ENCODE peak calls at places on chromosome 20, in eight cellular contexts. T, K, C, Q, W, N, S and X are unnamed samples.
A peak's percentile ranks its signal among the peaks of the same experiment; 100 is the strongest.

GRCh38 chr20:38825901-38826625 is 20.6 kb downstream of the PPP1R16B start:
- DNase-seq in T (no peak), K (peak; percentile 21), C (peak; percentile 4), Q (peak; percentile 67), W (peak; percentile 12), N (peak; percentile 68), S (no peak), X (no peak)

GRCh38 chr20:58102252-58102651 is 126.2 kb downstream of the ANKRD60 start:
- DNase-seq in T (no peak), K (no peak), C (no peak), Q (no peak), W (no peak), N (no peak), S (no peak), X (no peak)

GRCh38 chr20:64037498-64038213 is 1.7 kb downstream of the C20orf204 start:
- DNase-seq in T (no peak), K (no peak), C (no peak), Q (no peak), W (no peak), N (peak; percentile 81), S (no peak), X (no peak)

GRCh38 chr20:61361501-61361900 is 109.4 kb downstream of the CDH4 start:
- DNase-seq in T (no peak), K (no peak), C (no peak), Q (no peak), W (no peak), N (no peak), S (no peak), X (no peak)

GRCh38 chr20:47118201-47118600 is 223.6 kb downstream of the EYA2 start:
- DNase-seq in T (no peak), K (peak; percentile 41), C (no peak), Q (peak; percentile 55), W (no peak), N (no peak), S (no peak), X (no peak)

GRCh38 chr20:41118632-41119031 is 18.7 kb upstream of the PLCG1 start:
- DNase-seq in T (no peak), K (no peak), C (no peak), Q (peak; percentile 41), W (no peak), N (no peak), S (no peak), X (no peak)

GRCh38 chr20:51910202-51911050 is 108.1 kb upstream of the SALL4 start:
- DNase-seq in T (no peak), K (peak; percentile 48), C (no peak), Q (peak; percentile 17), W (peak; percentile 71), N (no peak), S (no peak), X (no peak)

GRCh38 chr20:13863244-13863643 is 78.4 kb downstream of the NDUFAF5 start:
- DNase-seq in T (no peak), K (no peak), C (no peak), Q (no peak), W (no peak), N (no peak), S (no peak), X (no peak)

GRCh38 chr20:51668932-51669331 is 99.3 kb downstream of the ATP9A start:
- DNase-seq in T (no peak), K (no peak), C (no peak), Q (no peak), W (no peak), N (no peak), S (no peak), X (no peak)

GRCh38 chr20:43465625-43465943 is 7.9 kb downstream of the SRSF6 start:
- DNase-seq in T (no peak), K (no peak), C (no peak), Q (no peak), W (no peak), N (no peak), S (no peak), X (no peak)

GRCh38 chr20:23133560-23133998 is 47.5 kb upstream of the CD93 start:
- DNase-seq in T (peak; percentile 10), K (no peak), C (no peak), Q (no peak), W (no peak), N (peak; percentile 65), S (no peak), X (no peak)

GRCh38 chr20:29689411-29690225 is 1567.8 kb upstream of the DEFB115 start:
- DNase-seq in T (no peak), K (no peak), C (no peak), Q (no peak), W (no peak), N (no peak), S (no peak), X (no peak)

GRCh38 chr20:45465492-45466266 is 3.9 kb upstream of the WFDC2 start:
- DNase-seq in T (no peak), K (no peak), C (no peak), Q (no peak), W (no peak), N (peak; percentile 41), S (no peak), X (no peak)

GRCh38 chr20:45470262-45470931 is 844 bp downstream of the WFDC2 start:
- DNase-seq in T (peak; percentile 59), K (peak; percentile 42), C (no peak), Q (no peak), W (no peak), N (peak; percentile 86), S (peak; percentile 67), X (no peak)

GRCh38 chr20:45469336-45470261 is at the start of gene WFDC2:
- DNase-seq in T (peak; percentile 62), K (no peak), C (no peak), Q (no peak), W (no peak), N (peak; percentile 92), S (peak; percentile 42), X (no peak)

GRCh38 chr20:45467861-45468260 is 1.7 kb upstream of the WFDC2 start:
- DNase-seq in T (no peak), K (no peak), C (no peak), Q (no peak), W (no peak), N (peak; percentile 71), S (peak; percentile 70), X (no peak)

DNA sequence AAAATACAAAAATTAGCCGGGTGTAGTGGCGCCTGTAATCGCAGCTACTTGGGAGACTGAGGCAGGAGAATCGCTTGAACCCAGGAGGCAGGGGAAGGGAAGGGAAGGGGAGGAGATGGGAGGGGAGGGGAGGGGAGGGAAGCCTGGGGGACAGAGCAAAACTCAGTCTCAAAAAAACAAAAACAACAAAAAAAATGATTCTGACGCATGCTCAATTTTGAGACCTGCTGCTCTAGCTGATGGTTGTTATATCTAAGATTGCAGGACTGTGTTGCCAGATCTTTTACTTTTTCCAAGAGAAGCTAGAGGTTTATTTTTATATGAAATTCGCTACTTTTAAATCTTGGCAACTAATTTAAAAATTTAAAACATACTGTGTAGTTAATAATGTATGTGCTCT is 2.4 kb upstream of the WFDC2 start:
- DNase-seq in T (no peak), K (no peak), C (no peak), Q (no peak), W (no peak), N (no peak), S (no peak), X (no peak)
- H3K4me3 ChIP-seq in T (no peak overlapping the region), K (no peak overlapping the region), C (no peak overlapping the region), Q (no peak overlapping the region), W (no peak overlapping the region), N (no peak overlapping the region), S (no peak overlapping the region), X (no peak overlapping the region)

DNA sequence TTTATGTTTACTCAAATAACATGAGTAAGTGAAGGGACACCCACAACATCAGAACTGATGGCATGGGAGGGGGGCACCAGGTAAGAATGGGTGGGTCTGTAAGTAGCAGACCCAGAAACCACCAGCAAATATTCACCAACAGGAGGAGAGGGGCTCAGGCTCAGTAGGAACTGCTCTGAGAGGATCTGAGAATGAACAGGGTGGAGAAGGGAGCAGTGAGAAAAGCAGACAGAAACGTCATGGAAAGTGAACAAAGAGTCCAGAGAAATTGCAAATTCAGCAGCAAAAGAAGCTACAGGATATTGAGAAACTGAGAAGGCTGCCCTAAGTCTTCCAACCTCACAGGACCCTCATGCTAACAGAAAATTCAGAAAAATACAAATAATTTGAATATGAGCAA is 121.3 kb downstream of the KIF16B start:
- DNase-seq in T (no peak), K (no peak), C (no peak), Q (no peak), W (no peak), N (no peak), S (no peak), X (no peak)
- H3K27ac ChIP-seq in T (no peak overlapping the region), K (no peak overlapping the region), C (no peak overlapping the region), Q (no peak overlapping the region), W (no peak overlapping the region), N (no peak overlapping the region), S (no peak overlapping the region), X (no peak overlapping the region)

DNA sequence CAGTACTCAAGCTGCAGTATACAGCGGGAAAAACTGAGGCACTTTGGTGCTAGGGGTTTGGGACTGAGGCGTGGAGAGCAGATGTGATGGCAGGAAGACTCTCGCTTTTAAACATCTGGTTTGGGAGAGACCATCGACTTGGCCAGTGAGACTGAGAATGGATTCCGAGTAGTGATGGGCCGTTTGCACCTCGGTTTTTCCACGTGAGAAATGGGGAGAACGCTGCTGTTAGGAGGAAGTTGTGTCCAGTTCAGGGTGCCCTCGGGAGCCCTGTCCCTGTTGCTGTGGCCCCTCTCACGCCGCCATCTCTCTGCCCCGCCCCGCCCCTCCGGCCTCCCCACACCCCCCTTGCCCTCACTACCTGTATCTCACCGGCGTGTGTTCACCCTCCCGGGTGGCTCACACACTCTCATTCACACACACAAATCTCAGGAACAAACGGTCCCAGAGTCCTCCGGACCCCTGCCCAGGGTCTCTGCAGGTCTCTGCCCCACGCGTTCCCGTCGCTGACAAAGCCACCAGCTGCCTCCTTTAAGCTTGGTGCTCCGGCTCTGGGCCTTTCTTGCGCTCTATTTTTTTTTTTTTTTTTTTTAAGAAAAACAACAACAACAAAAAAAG is 2.7 kb downstream of the SOX12 start:
- DNase-seq in T (no peak), K (no peak), C (no peak), Q (peak; percentile 20), W (no peak), N (no peak), S (no peak), X (no peak)
- H3K4me3 ChIP-seq in T (peak overlapping the region; percentile 67), K (peak overlapping the region; percentile 81), C (peak overlapping the region; percentile 90), Q (peak overlapping the region; percentile 65), W (peak overlapping the region; percentile 95), N (peak overlapping the region; percentile 83), S (peak overlapping the region; percentile 78), X (peak overlapping the region; percentile 78)

DNA sequence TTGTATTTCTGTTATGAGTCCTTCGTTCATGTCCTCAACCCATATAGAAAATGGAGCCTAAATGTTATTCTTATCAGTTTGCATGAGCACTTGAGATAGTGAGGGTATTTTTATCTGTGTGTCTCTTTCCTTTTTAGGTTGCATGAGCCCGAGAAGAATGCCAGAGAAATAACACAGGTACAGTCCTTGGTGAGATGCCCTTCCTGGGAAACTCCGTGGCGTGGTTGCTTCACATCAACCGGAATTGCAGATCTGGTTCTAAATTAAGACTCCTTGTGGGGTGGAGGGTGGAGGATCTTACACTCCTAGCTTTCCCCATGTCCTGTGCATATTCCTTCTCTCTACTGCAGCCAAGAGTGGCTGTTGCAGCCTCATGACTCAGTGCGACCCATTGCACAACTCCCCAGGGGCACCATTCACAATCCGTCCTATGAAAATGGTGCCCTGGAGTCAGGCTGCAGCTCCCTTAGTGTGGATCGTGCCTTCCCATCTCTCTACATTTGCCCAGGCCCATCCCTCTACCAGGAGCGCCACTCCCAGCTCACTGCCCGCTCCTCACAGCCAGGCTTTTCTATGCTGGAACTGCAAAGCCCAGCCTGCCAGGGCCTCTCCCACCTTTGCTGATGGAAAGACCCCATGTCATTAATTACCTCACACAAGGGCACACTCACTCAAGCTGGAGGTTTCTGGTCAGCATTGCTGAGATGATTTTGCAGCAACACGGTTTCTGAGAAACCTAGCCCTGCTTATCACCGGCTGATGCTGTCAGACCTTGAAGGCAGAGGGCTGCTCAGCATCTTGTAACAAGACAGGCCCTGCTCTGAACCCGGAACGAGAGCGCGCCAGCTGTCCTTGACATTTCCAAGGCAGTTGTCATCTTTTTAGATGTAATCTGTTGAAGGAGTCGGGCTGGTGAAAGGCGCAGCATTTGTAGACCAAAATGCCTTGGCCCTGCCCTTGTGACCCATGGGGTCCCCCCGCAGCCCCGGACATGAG is 39.7 kb downstream of the SIRPA start:
- DNase-seq in T (no peak), K (no peak), C (no peak), Q (peak; percentile 78), W (no peak), N (no peak), S (no peak), X (peak; percentile 74)
- H3K27ac ChIP-seq in T (no peak overlapping the region), K (no peak overlapping the region), C (peak overlapping the region; percentile 25), Q (no peak overlapping the region), W (no peak overlapping the region), N (no peak overlapping the region), S (peak overlapping the region; percentile 37), X (no peak overlapping the region)